ENCODE peak calls at places on chromosomes 3 and 15, in ten cellular contexts. One of them, this sample, is unnamed.

GRCh38 chr3:131526801-131527347 is 24.1 kb upstream of the MRPL3 start:
- DNase-seq in psoas muscle: peak; percentile 43
- DNase-seq in IMR-90: peak; percentile 19
- DNase-seq in body of pancreas: peak; percentile 39
- DNase-seq in MG63: peak; percentile 86
- DNase-seq in CD4-positive, alpha-beta memory T cell: no peak
- DNase-seq in stomach: peak; percentile 26
- DNase-seq in Peyer's patch: no peak
- DNase-seq in cardiac muscle cell: peak; percentile 85
- DNase-seq in NT2/D1: peak; percentile 49
- DNase-seq in this sample: peak; percentile 66

GRCh38 chr3:169581633-169582032 is 81.9 kb downstream of the MECOM start:
- DNase-seq in psoas muscle: no peak
- DNase-seq in IMR-90: peak; percentile 7
- DNase-seq in body of pancreas: no peak
- DNase-seq in MG63: no peak
- DNase-seq in CD4-positive, alpha-beta memory T cell: no peak
- DNase-seq in stomach: no peak
- DNase-seq in Peyer's patch: no peak
- DNase-seq in cardiac muscle cell: no peak
- DNase-seq in NT2/D1: no peak
- DNase-seq in this sample: no peak

GRCh38 chr3:12400795-12401194 is 83.5 kb upstream of the TSEN2 start:
- DNase-seq in psoas muscle: no peak
- DNase-seq in IMR-90: peak; percentile 86
- DNase-seq in body of pancreas: no peak
- DNase-seq in MG63: no peak
- DNase-seq in CD4-positive, alpha-beta memory T cell: no peak
- DNase-seq in stomach: no peak
- DNase-seq in Peyer's patch: no peak
- DNase-seq in cardiac muscle cell: peak; percentile 78
- DNase-seq in NT2/D1: no peak
- DNase-seq in this sample: no peak

GRCh38 chr3:13536832-13537231 is 12.1 kb upstream of the FBLN2 start:
- DNase-seq in psoas muscle: no peak
- DNase-seq in IMR-90: no peak
- DNase-seq in body of pancreas: no peak
- DNase-seq in MG63: no peak
- DNase-seq in CD4-positive, alpha-beta memory T cell: no peak
- DNase-seq in stomach: no peak
- DNase-seq in Peyer's patch: no peak
- DNase-seq in cardiac muscle cell: peak; percentile 65
- DNase-seq in NT2/D1: no peak
- DNase-seq in this sample: no peak

GRCh38 chr3:4899654-4900236 is 79.5 kb upstream of the BHLHE40 start:
- DNase-seq in psoas muscle: peak; percentile 17
- DNase-seq in IMR-90: no peak
- DNase-seq in body of pancreas: peak; percentile 89
- DNase-seq in MG63: no peak
- DNase-seq in CD4-positive, alpha-beta memory T cell: no peak
- DNase-seq in stomach: no peak
- DNase-seq in Peyer's patch: no peak
- DNase-seq in cardiac muscle cell: no peak
- DNase-seq in NT2/D1: no peak
- DNase-seq in this sample: no peak

GRCh38 chr3:186361612-186362408 is at the start of gene DGKG:
- DNase-seq in psoas muscle: peak; percentile 40
- DNase-seq in IMR-90: no peak
- DNase-seq in body of pancreas: peak; percentile 55
- DNase-seq in MG63: peak; percentile 64
- DNase-seq in CD4-positive, alpha-beta memory T cell: no peak
- DNase-seq in stomach: peak; percentile 58
- DNase-seq in Peyer's patch: peak; percentile 65
- DNase-seq in cardiac muscle cell: peak; percentile 9
- DNase-seq in NT2/D1: no peak
- DNase-seq in this sample: peak; percentile 65

GRCh38 chr3:101936419-101937331 is 87.4 kb downstream of the NFKBIZ start:
- DNase-seq in psoas muscle: no peak
- DNase-seq in IMR-90: peak; percentile 94
- DNase-seq in body of pancreas: no peak
- DNase-seq in MG63: peak; percentile 31
- DNase-seq in CD4-positive, alpha-beta memory T cell: peak; percentile 65
- DNase-seq in stomach: no peak
- DNase-seq in Peyer's patch: no peak
- DNase-seq in cardiac muscle cell: peak; percentile 89
- DNase-seq in NT2/D1: no peak
- DNase-seq in this sample: no peak

GRCh38 chr3:110344897-110345767 is 726.5 kb upstream of the NECTIN3 start:
- DNase-seq in psoas muscle: no peak
- DNase-seq in IMR-90: peak; percentile 44
- DNase-seq in body of pancreas: no peak
- DNase-seq in MG63: no peak
- DNase-seq in CD4-positive, alpha-beta memory T cell: no peak
- DNase-seq in stomach: no peak
- DNase-seq in Peyer's patch: no peak
- DNase-seq in cardiac muscle cell: peak; percentile 88
- DNase-seq in NT2/D1: no peak
- DNase-seq in this sample: no peak

GRCh38 chr3:133301731-133302130 is 98.1 kb upstream of the BFSP2 start:
- DNase-seq in psoas muscle: no peak
- DNase-seq in IMR-90: peak; percentile 53
- DNase-seq in body of pancreas: no peak
- DNase-seq in MG63: peak; percentile 17
- DNase-seq in CD4-positive, alpha-beta memory T cell: no peak
- DNase-seq in stomach: no peak
- DNase-seq in Peyer's patch: no peak
- DNase-seq in cardiac muscle cell: no peak
- DNase-seq in NT2/D1: no peak
- DNase-seq in this sample: no peak

GRCh38 chr3:9646800-9647152 is 2.5 kb upstream of the MTMR14 start:
- DNase-seq in psoas muscle: no peak
- DNase-seq in IMR-90: no peak
- DNase-seq in body of pancreas: no peak
- DNase-seq in MG63: no peak
- DNase-seq in CD4-positive, alpha-beta memory T cell: no peak
- DNase-seq in stomach: no peak
- DNase-seq in Peyer's patch: no peak
- DNase-seq in cardiac muscle cell: no peak
- DNase-seq in NT2/D1: no peak
- DNase-seq in this sample: no peak

GRCh38 chr15:63462053-63462452 is 42.3 kb upstream of the USP3 start:
- DNase-seq in psoas muscle: no peak
- DNase-seq in IMR-90: peak; percentile 80
- DNase-seq in body of pancreas: no peak
- DNase-seq in MG63: no peak
- DNase-seq in CD4-positive, alpha-beta memory T cell: no peak
- DNase-seq in stomach: no peak
- DNase-seq in Peyer's patch: no peak
- DNase-seq in cardiac muscle cell: peak; percentile 68
- DNase-seq in NT2/D1: no peak
- DNase-seq in this sample: no peak

GRCh38 chr15:68609618-68610017 is 30.8 kb downstream of the CORO2B start:
- DNase-seq in psoas muscle: peak; percentile 88
- DNase-seq in IMR-90: no peak
- DNase-seq in body of pancreas: peak; percentile 50
- DNase-seq in MG63: no peak
- DNase-seq in CD4-positive, alpha-beta memory T cell: no peak
- DNase-seq in stomach: no peak
- DNase-seq in Peyer's patch: no peak
- DNase-seq in cardiac muscle cell: peak; percentile 92
- DNase-seq in NT2/D1: no peak
- DNase-seq in this sample: no peak

GRCh38 chr3:179279294-179279693 is 28.4 kb upstream of the KCNMB3 start:
- DNase-seq in psoas muscle: no peak
- DNase-seq in IMR-90: no peak
- DNase-seq in body of pancreas: no peak
- DNase-seq in MG63: no peak
- DNase-seq in CD4-positive, alpha-beta memory T cell: no peak
- DNase-seq in stomach: no peak
- DNase-seq in Peyer's patch: no peak
- DNase-seq in cardiac muscle cell: no peak
- DNase-seq in NT2/D1: no peak
- DNase-seq in this sample: no peak

GRCh38 chr3:173217127-173217526 is 76.1 kb upstream of the SPATA16 start:
- DNase-seq in psoas muscle: no peak
- DNase-seq in IMR-90: peak; percentile 18
- DNase-seq in body of pancreas: no peak
- DNase-seq in MG63: peak; percentile 45
- DNase-seq in CD4-positive, alpha-beta memory T cell: no peak
- DNase-seq in stomach: no peak
- DNase-seq in Peyer's patch: no peak
- DNase-seq in cardiac muscle cell: peak; percentile 1
- DNase-seq in NT2/D1: no peak
- DNase-seq in this sample: no peak

GRCh38 chr3:8848696-8849131 is 79.3 kb upstream of the OXTR start:
- DNase-seq in psoas muscle: no peak
- DNase-seq in IMR-90: peak; percentile 87
- DNase-seq in body of pancreas: no peak
- DNase-seq in MG63: no peak
- DNase-seq in CD4-positive, alpha-beta memory T cell: no peak
- DNase-seq in stomach: no peak
- DNase-seq in Peyer's patch: no peak
- DNase-seq in cardiac muscle cell: peak; percentile 77
- DNase-seq in NT2/D1: no peak
- DNase-seq in this sample: no peak

GRCh38 chr15:65408370-65409283 is 14.1 kb downstream of the IGDCC4 start:
- DNase-seq in psoas muscle: no peak
- DNase-seq in IMR-90: peak; percentile 44
- DNase-seq in body of pancreas: no peak
- DNase-seq in MG63: peak; percentile 15
- DNase-seq in CD4-positive, alpha-beta memory T cell: no peak
- DNase-seq in stomach: no peak
- DNase-seq in Peyer's patch: no peak
- DNase-seq in cardiac muscle cell: peak; percentile 14
- DNase-seq in NT2/D1: no peak
- DNase-seq in this sample: no peak

GRCh38 chr15:33860749-33861148 is 107.5 kb upstream of the CHRM5 start:
- DNase-seq in psoas muscle: no peak
- DNase-seq in IMR-90: peak; percentile 61
- DNase-seq in body of pancreas: no peak
- DNase-seq in MG63: peak; percentile 49
- DNase-seq in CD4-positive, alpha-beta memory T cell: no peak
- DNase-seq in stomach: no peak
- DNase-seq in Peyer's patch: no peak
- DNase-seq in cardiac muscle cell: peak; percentile 33
- DNase-seq in NT2/D1: no peak
- DNase-seq in this sample: no peak

GRCh38 chr3:54827766-54828165 is 100.1 kb downstream of the LRTM1 start:
- DNase-seq in psoas muscle: no peak
- DNase-seq in IMR-90: no peak
- DNase-seq in body of pancreas: no peak
- DNase-seq in MG63: no peak
- DNase-seq in CD4-positive, alpha-beta memory T cell: no peak
- DNase-seq in stomach: no peak
- DNase-seq in Peyer's patch: no peak
- DNase-seq in cardiac muscle cell: no peak
- DNase-seq in NT2/D1: no peak
- DNase-seq in this sample: no peak
- H3K4me3 ChIP-seq in psoas muscle: no peak overlapping the region
- H3K4me3 ChIP-seq in IMR-90: no peak overlapping the region
- H3K4me3 ChIP-seq in body of pancreas: no peak overlapping the region
- H3K4me3 ChIP-seq in MG63: no peak overlapping the region
- H3K4me3 ChIP-seq in CD4-positive, alpha-beta memory T cell: no peak overlapping the region
- H3K4me3 ChIP-seq in stomach: no peak overlapping the region
- H3K4me3 ChIP-seq in Peyer's patch: no peak overlapping the region
- H3K4me3 ChIP-seq in cardiac muscle cell: no peak overlapping the region
- H3K4me3 ChIP-seq in NT2/D1: no peak overlapping the region
- H3K4me3 ChIP-seq in this sample: no peak overlapping the region

GRCh38 chr15:90981681-90982080 is 12.7 kb downstream of the PRC1 start:
- DNase-seq in psoas muscle: no peak
- DNase-seq in IMR-90: no peak
- DNase-seq in body of pancreas: no peak
- DNase-seq in MG63: no peak
- DNase-seq in CD4-positive, alpha-beta memory T cell: no peak
- DNase-seq in stomach: no peak
- DNase-seq in Peyer's patch: no peak
- DNase-seq in cardiac muscle cell: no peak
- DNase-seq in NT2/D1: no peak
- DNase-seq in this sample: no peak
- H3K36me3 ChIP-seq in psoas muscle: peaks cover 7% of the 10 kb centered on the region
- H3K36me3 ChIP-seq in IMR-90: peaks cover 14% of the 10 kb centered on the region
- H3K36me3 ChIP-seq in body of pancreas: no peaks in the 10 kb centered on the region
- H3K36me3 ChIP-seq in MG63: peaks cover 88% of the 10 kb centered on the region
- H3K36me3 ChIP-seq in CD4-positive, alpha-beta memory T cell: peaks cover 5% of the 10 kb centered on the region
- H3K36me3 ChIP-seq in stomach: peaks cover 10% of the 10 kb centered on the region
- H3K36me3 ChIP-seq in Peyer's patch: no peaks in the 10 kb centered on the region
- H3K36me3 ChIP-seq in cardiac muscle cell: peaks cover 27% of the 10 kb centered on the region
- H3K36me3 ChIP-seq in NT2/D1: peaks cover 74% of the 10 kb centered on the region
- H3K36me3 ChIP-seq in this sample: no peaks in the 10 kb centered on the region

GRCh38 chr3:183587337-183587736 is 31.8 kb upstream of the KLHL6 start:
- DNase-seq in psoas muscle: no peak
- DNase-seq in IMR-90: no peak
- DNase-seq in body of pancreas: no peak
- DNase-seq in MG63: no peak
- DNase-seq in CD4-positive, alpha-beta memory T cell: no peak
- DNase-seq in stomach: no peak
- DNase-seq in Peyer's patch: no peak
- DNase-seq in cardiac muscle cell: no peak
- DNase-seq in NT2/D1: no peak
- DNase-seq in this sample: no peak
- H3K4me3 ChIP-seq in psoas muscle: no peak overlapping the region
- H3K4me3 ChIP-seq in IMR-90: no peak overlapping the region
- H3K4me3 ChIP-seq in body of pancreas: no peak overlapping the region
- H3K4me3 ChIP-seq in MG63: no peak overlapping the region
- H3K4me3 ChIP-seq in CD4-positive, alpha-beta memory T cell: peak overlapping the region; percentile 10
- H3K4me3 ChIP-seq in stomach: no peak overlapping the region
- H3K4me3 ChIP-seq in Peyer's patch: no peak overlapping the region
- H3K4me3 ChIP-seq in cardiac muscle cell: no peak overlapping the region
- H3K4me3 ChIP-seq in NT2/D1: no peak overlapping the region
- H3K4me3 ChIP-seq in this sample: no peak overlapping the region

GRCh38 chr3:47096955-47097354 is 67.0 kb downstream of the SETD2 start:
- DNase-seq in psoas muscle: no peak
- DNase-seq in IMR-90: peak; percentile 77
- DNase-seq in body of pancreas: no peak
- DNase-seq in MG63: peak; percentile 17
- DNase-seq in CD4-positive, alpha-beta memory T cell: no peak
- DNase-seq in stomach: no peak
- DNase-seq in Peyer's patch: no peak
- DNase-seq in cardiac muscle cell: peak; percentile 37
- DNase-seq in NT2/D1: no peak
- DNase-seq in this sample: no peak

GRCh38 chr3:47089605-47090004 is 74.3 kb downstream of the SETD2 start:
- DNase-seq in psoas muscle: no peak
- DNase-seq in IMR-90: no peak
- DNase-seq in body of pancreas: no peak
- DNase-seq in MG63: no peak
- DNase-seq in CD4-positive, alpha-beta memory T cell: no peak
- DNase-seq in stomach: no peak
- DNase-seq in Peyer's patch: no peak
- DNase-seq in cardiac muscle cell: no peak
- DNase-seq in NT2/D1: no peak
- DNase-seq in this sample: no peak

DNA sequence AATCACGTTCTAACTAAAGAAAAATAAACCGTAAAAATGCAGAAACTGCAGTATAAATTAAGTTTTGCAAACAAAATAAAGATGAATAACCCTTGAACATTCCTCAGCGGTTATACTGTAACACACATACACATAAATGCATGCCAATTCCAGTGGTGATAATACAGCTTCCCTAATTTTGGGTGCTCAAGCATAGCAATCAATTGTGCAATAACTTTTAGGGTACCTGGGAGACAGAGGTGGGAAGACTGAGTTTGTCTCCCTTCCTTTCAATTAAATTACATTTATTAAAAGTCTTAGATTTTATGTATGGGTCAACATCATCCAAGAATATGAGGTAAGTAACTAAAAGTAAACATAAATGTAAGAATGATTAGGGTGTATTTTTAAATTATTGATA is 71.8 kb downstream of the SETD2 start:
- DNase-seq in psoas muscle: no peak
- DNase-seq in IMR-90: no peak
- DNase-seq in body of pancreas: no peak
- DNase-seq in MG63: no peak
- DNase-seq in CD4-positive, alpha-beta memory T cell: no peak
- DNase-seq in stomach: no peak
- DNase-seq in Peyer's patch: no peak
- DNase-seq in cardiac muscle cell: no peak
- DNase-seq in NT2/D1: no peak
- DNase-seq in this sample: no peak
- H3K36me3 ChIP-seq in psoas muscle: peaks cover 81% of the 10 kb centered on the region
- H3K36me3 ChIP-seq in IMR-90: peaks cover 13% of the 10 kb centered on the region
- H3K36me3 ChIP-seq in body of pancreas: peaks cover 8% of the 10 kb centered on the region
- H3K36me3 ChIP-seq in MG63: peaks cover 22% of the 10 kb centered on the region
- H3K36me3 ChIP-seq in CD4-positive, alpha-beta memory T cell: peaks cover 40% of the 10 kb centered on the region
- H3K36me3 ChIP-seq in stomach: peaks cover 84% of the 10 kb centered on the region
- H3K36me3 ChIP-seq in Peyer's patch: peaks cover 42% of the 10 kb centered on the region
- H3K36me3 ChIP-seq in cardiac muscle cell: peaks cover 30% of the 10 kb centered on the region
- H3K36me3 ChIP-seq in NT2/D1: peaks cover 70% of the 10 kb centered on the region
- H3K36me3 ChIP-seq in this sample: peaks cover 2% of the 10 kb centered on the region